ENCODE peak calls at places on chromosomes 3 and 15, in eight cellular contexts. D is spleen; U is fibroblast of pulmonary artery; J is heart right ventricle; S is breast epithelium; N is fibroblast of lung; P is CD8-positive, alpha-beta T cell; L is fibroblast of the aortic adventitia. C is an unnamed sample.

GRCh38 chr3:4826237-4827100 is 152.8 kb upstream of the BHLHE40 start:
- DNase-seq in D (no peak), U (peak; percentile 23), J (peak; percentile 87), S (no peak), N (peak; percentile 77), P (no peak), L (peak; percentile 77), C (no peak)

GRCh38 chr15:60830479-60830878 is 351.5 kb upstream of the ICE2 start:
- DNase-seq in D (no peak), U (peak; percentile 25), J (no peak), S (no peak), N (peak; percentile 14), P (no peak), L (peak; percentile 23), C (no peak)

GRCh38 chr3:141006344-141006743 is 44.8 kb upstream of the SPSB4 start:
- DNase-seq in D (no peak), U (no peak), J (no peak), S (no peak), N (no peak), P (no peak), L (no peak), C (no peak)

GRCh38 chr3:4413467-4413866 is 53.6 kb downstream of the SUMF1 start:
- DNase-seq in D (no peak), U (peak; percentile 18), J (no peak), S (no peak), N (peak; percentile 44), P (no peak), L (peak; percentile 42), C (no peak)

GRCh38 chr3:50154476-50154839 is 666 bp upstream of the SEMA3F start:
- DNase-seq in D (no peak), U (no peak), J (no peak), S (no peak), N (no peak), P (no peak), L (no peak), C (no peak)

GRCh38 chr3:83453010-83453409 is 1505.8 kb upstream of the CADM2 start:
- DNase-seq in D (no peak), U (no peak), J (no peak), S (no peak), N (no peak), P (no peak), L (no peak), C (no peak)

GRCh38 chr15:78177447-78177873 is 28.3 kb downstream of the IDH3A start:
- DNase-seq in D (peak; percentile 78), U (peak; percentile 25), J (peak; percentile 32), S (no peak), N (peak; percentile 4), P (peak; percentile 37), L (peak; percentile 10), C (peak; percentile 9)

GRCh38 chr3:97974996-97975395 is 2.8 kb upstream of the RIOX2 start:
- DNase-seq in D (no peak), U (no peak), J (no peak), S (no peak), N (no peak), P (no peak), L (no peak), C (no peak)

GRCh38 chr3:27166888-27167287 is 202.3 kb downstream of the NEK10 start:
- DNase-seq in D (no peak), U (peak; percentile 87), J (no peak), S (no peak), N (peak; percentile 98), P (no peak), L (peak; percentile 97), C (peak; percentile 93)

GRCh38 chr3:50275996-50276761 is 2.7 kb upstream of the LSMEM2 start:
- DNase-seq in D (no peak), U (no peak), J (no peak), S (no peak), N (no peak), P (no peak), L (no peak), C (no peak)

GRCh38 chr15:27254801-27255200 is 283.8 kb downstream of the GABRG3 start:
- DNase-seq in D (no peak), U (no peak), J (no peak), S (no peak), N (no peak), P (no peak), L (no peak), C (no peak)

GRCh38 chr15:57122080-57122845 is 203.8 kb downstream of the TCF12 start:
- DNase-seq in D (no peak), U (no peak), J (no peak), S (no peak), N (no peak), P (no peak), L (no peak), C (no peak)

GRCh38 chr15:41914406-41914805 is 20.6 kb upstream of the SPTBN5 start:
- DNase-seq in D (peak; percentile 31), U (no peak), J (peak; percentile 60), S (no peak), N (no peak), P (no peak), L (no peak), C (no peak)

GRCh38 chr3:51353131-51353530 is 32.0 kb upstream of the MANF start:
- DNase-seq in D (no peak), U (no peak), J (no peak), S (no peak), N (no peak), P (no peak), L (no peak), C (no peak)

DNA sequence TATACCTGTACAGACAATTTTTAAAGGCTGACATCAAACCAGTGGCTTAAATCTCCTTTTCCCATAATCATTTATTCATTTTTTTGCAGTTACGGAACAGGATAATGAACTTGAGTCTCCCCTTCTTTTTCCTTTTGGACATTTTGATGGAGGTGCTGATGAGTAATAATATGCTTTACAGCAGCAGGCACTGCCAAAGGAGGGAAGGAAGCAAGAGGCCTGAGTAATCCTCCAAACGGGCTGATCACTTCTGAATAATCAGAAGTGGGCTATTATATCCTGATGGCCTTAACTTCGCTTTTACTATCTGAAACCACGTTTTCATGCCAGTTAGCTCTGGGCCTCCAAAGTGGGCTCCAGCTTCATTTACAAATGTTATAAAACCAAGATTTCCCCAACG is 527.2 kb downstream of the FOXP1 start:
- DNase-seq in D (no peak), U (peak; percentile 53), J (no peak), S (no peak), N (peak; percentile 86), P (no peak), L (peak; percentile 75), C (no peak)
- TF ChIP-seq CTCF in D (no peak), U (no peak), J (no peak), S (no peak), N (no peak), P (no peak), L (no peak), C (no peak)

GRCh38 chr15:82999905-83000671 is 11.4 kb downstream of the C15orf40 start:
- DNase-seq in D (no peak), U (peak; percentile 74), J (no peak), S (no peak), N (peak; percentile 60), P (peak; percentile 26), L (peak; percentile 82), C (peak; percentile 52)
- H3K4me3 ChIP-seq in D (peak overlapping the region; percentile 29), U (peak overlapping the region; percentile 35), J (peak overlapping the region; percentile 5), S (peak overlapping the region; percentile 46), N (peak overlapping the region; percentile 40), P (peak overlapping the region; percentile 29), L (peak overlapping the region; percentile 64), C (peak overlapping the region; percentile 40)

GRCh38 chr15:70098461-70099166 is 897 bp upstream of the TLE3 start:
- DNase-seq in D (peak; percentile 94), U (peak; percentile 33), J (no peak), S (no peak), N (peak; percentile 36), P (peak; percentile 35), L (no peak), C (no peak)

GRCh38 chr15:70099966-70100494 is 2.3 kb upstream of the TLE3 start:
- DNase-seq in D (no peak), U (peak; percentile 50), J (no peak), S (no peak), N (peak; percentile 16), P (no peak), L (no peak), C (no peak)

GRCh38 chr15:70101459-70102113 is 3.9 kb upstream of the TLE3 start:
- DNase-seq in D (no peak), U (peak; percentile 98), J (peak; percentile 77), S (no peak), N (peak; percentile 94), P (no peak), L (peak; percentile 79), C (peak; percentile 88)

GRCh38 chr15:70099167-70099965 is 1.6 kb upstream of the TLE3 start:
- DNase-seq in D (peak; percentile 99), U (peak; percentile 100), J (peak; percentile 100), S (peak; percentile 100), N (peak; percentile 97), P (peak; percentile 100), L (peak; percentile 99), C (peak; percentile 99)

GRCh38 chr15:70100495-70101331 is 3.0 kb upstream of the TLE3 start:
- DNase-seq in D (peak; percentile 94), U (peak; percentile 88), J (no peak), S (no peak), N (peak; percentile 78), P (peak; percentile 68), L (no peak), C (peak; percentile 59)
- TF ChIP-seq CTCF in D (peak; percentile 50), U (peak; percentile 35), J (no peak), S (no peak), N (peak; percentile 27), P (peak; percentile 36), L (peak; percentile 46), C (peak; percentile 61)

GRCh38 chr3:134374791-134375541 is 719 bp upstream of the AMOTL2 start:
- DNase-seq in D (peak; percentile 62), U (no peak), J (peak; percentile 74), S (peak; percentile 54), N (no peak), P (no peak), L (no peak), C (no peak)

GRCh38 chr3:134372405-134373277 is 1.6 kb downstream of the AMOTL2 start:
- DNase-seq in D (peak; percentile 16), U (no peak), J (no peak), S (no peak), N (no peak), P (no peak), L (peak; percentile 48), C (no peak)

GRCh38 chr3:134373942-134374790 is at the start of gene AMOTL2:
- DNase-seq in D (peak; percentile 87), U (peak; percentile 97), J (peak; percentile 92), S (peak; percentile 85), N (peak; percentile 96), P (no peak), L (peak; percentile 97), C (peak; percentile 92)

GRCh38 chr3:134371542-134372324 is 2.5 kb downstream of the AMOTL2 start:
- DNase-seq in D (peak; percentile 23), U (no peak), J (no peak), S (no peak), N (peak; percentile 65), P (no peak), L (peak; percentile 64), C (peak; percentile 56)

DNA sequence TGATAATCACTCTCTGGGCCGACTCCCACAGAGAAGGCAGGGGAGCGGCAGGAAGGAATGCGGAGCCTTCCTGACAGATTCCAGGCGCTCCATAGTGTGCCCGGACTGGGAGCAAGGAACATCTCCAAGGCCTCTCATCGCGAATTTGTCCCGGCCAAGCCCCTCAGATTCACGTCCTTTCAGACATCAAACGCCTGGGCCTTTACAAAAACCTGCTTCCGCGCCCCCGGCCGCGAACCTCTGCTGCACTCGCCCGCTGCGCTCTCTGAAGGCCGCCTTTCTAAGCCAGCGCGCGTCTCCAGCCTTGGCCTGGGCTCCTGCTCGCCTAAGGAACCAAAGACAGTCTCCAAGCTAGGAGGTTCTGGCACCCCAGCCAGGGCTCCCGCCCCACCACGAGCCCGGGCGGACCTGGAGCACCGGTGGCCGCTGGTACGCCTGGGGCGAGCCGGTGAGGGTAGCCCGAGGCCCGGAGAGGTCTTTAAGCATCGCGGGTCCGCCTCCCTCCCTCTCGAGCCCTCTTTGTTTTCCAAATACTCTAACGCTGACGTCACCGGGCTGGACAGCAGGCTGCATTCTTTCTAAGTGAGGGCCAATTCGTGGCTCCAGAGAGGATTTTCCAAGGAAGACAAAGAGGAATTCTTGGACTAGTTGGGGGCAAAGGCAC is 837 bp downstream of the AMOTL2 start:
- DNase-seq in D (peak; percentile 75), U (peak; percentile 95), J (peak; percentile 93), S (peak; percentile 86), N (peak; percentile 94), P (no peak), L (peak; percentile 96), C (peak; percentile 87)
- H3K4me3 ChIP-seq in D (peak overlapping the region; percentile 62), U (peak overlapping the region; percentile 88), J (peak overlapping the region; percentile 89), S (peak overlapping the region; percentile 76), N (peak overlapping the region; percentile 98), P (no peak overlapping the region), L (peak overlapping the region; percentile 97), C (peak overlapping the region; percentile 92)